ENCODE peak calls at places on chromosomes 5 and 9, in six cellular contexts. L, P, F, V, X and E are unnamed samples.

GRCh38 chr5:135206862-135207261 is 172.8 kb upstream of the PITX1 start:
- DNase-seq in L (no peak), P (no peak), F (no peak), V (no peak), X (no peak), E (no peak)

GRCh38 chr9:99300103-99300439 is 78.0 kb downstream of the SEC61B start:
- DNase-seq in L (no peak), P (no peak), F (no peak), V (no peak), X (no peak), E (no peak)

GRCh38 chr5:111676926-111677415 is 80.0 kb downstream of the NREP start:
- DNase-seq in L (no peak), P (no peak), F (no peak), V (no peak), X (no peak), E (no peak)

GRCh38 chr5:160511280-160511929 is 89.8 kb downstream of the PTTG1 start:
- DNase-seq in L (no peak), P (no peak), F (no peak), V (no peak), X (no peak), E (no peak)

GRCh38 chr5:435156-435790 is 7.7 kb upstream of the EXOC3 start:
- DNase-seq in L (no peak), P (no peak), F (no peak), V (no peak), X (peak), E (peak)

GRCh38 chr9:134601764-134602163 is 39.8 kb upstream of the COL5A1 start:
- DNase-seq in L (no peak), P (no peak), F (peak), V (no peak), X (no peak), E (no peak)

GRCh38 chr9:136734837-136735496 is 7.8 kb downstream of the LCN10 start:
- DNase-seq in L (no peak), P (no peak), F (no peak), V (no peak), X (no peak), E (no peak)

GRCh38 chr9:91151014-91151740 is 210.5 kb downstream of the AUH start:
- DNase-seq in L (no peak), P (no peak), F (peak), V (no peak), X (no peak), E (no peak)

GRCh38 chr9:131142160-131142559 is 16.8 kb downstream of the NUP214 start:
- DNase-seq in L (no peak), P (no peak), F (no peak), V (no peak), X (no peak), E (no peak)

GRCh38 chr9:120726484-120726883 is 12.2 kb upstream of the MEGF9 start:
- DNase-seq in L (no peak), P (no peak), F (no peak), V (no peak), X (no peak), E (no peak)
- H3K27ac ChIP-seq in L (no peak), P (no peak), F (no peak), V (no peak), X (no peak), E (no peak)

DNA sequence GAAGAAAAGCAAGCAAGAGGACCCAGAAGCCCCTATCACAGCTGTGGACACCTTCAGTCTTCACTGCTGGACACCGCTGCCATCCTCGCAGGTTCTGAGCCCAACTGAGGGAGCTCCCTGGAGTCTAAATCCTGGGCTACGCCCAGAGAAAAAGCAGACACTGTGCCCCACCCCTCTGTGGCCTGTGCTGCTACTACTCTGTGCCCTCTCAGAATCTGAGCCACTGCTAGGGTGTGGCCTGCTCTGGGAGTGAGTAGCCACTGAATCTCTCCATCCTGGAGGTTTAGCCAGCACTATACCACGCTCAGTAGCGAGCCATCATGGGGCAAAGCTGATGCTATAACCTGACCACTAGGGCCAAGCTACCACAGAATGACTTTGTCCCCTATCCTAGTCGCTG is 338.2 kb downstream of the NPR3 start:
- DNase-seq in L (no peak), P (no peak), F (no peak), V (no peak), X (no peak), E (no peak)
- H3K4me3 ChIP-seq in L (no peak), P (no peak), F (no peak), V (no peak), X (no peak), E (no peak)

DNA sequence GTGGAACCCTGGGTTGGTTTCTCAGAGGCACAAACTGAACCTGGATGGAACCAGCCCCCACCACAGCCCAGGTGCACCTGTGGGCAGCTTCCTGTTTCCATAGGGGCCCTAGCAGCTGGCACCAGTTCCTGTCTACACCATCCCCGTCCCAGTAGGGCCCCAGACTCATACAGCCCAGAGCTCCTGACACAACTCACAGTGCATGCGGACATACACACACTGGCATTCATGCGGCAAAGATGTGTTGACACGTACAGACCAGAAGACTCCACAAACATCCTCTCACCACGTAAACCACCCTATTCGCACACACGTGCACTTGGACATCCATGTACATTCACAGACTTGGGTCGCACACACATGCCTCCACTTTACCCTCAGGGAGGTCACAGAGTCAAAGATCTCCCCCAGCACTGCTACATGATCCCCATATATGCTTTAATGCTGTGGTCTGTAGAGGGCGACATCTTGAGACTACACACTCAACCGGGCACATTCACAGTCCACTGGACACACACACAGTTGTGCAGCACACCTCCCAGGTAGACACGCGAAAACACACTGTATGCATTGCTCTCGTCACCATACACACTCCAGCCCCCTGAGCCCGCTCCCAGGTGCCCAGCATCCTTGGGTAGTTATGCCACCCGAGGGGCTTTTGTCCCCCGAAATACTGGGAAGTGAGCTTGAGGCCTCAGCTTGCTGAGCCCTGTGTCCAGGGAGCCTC is 22.4 kb downstream of the CXXC5 start:
- DNase-seq in L (no peak), P (peak), F (no peak), V (no peak), X (no peak), E (peak)
- TF ChIP-seq CTCF in L (no peak), P (no peak), F (peak), V (no peak), X (no peak), E (peak)

GRCh38 chr9:71627537-71627936 is 140.8 kb downstream of the CEMIP2 start:
- DNase-seq in L (no peak), P (no peak), F (no peak), V (no peak), X (no peak), E (no peak)

GRCh38 chr9:71628247-71628646 is 140.1 kb downstream of the CEMIP2 start:
- DNase-seq in L (no peak), P (no peak), F (peak), V (no peak), X (no peak), E (no peak)

GRCh38 chr9:71630371-71630770 is 137.9 kb downstream of the CEMIP2 start:
- DNase-seq in L (no peak), P (no peak), F (no peak), V (no peak), X (no peak), E (no peak)

GRCh38 chr9:71632771-71633170 is 135.5 kb downstream of the CEMIP2 start:
- DNase-seq in L (no peak), P (no peak), F (no peak), V (no peak), X (no peak), E (no peak)

GRCh38 chr9:71629816-71630215 is 138.5 kb downstream of the CEMIP2 start:
- DNase-seq in L (no peak), P (no peak), F (no peak), V (no peak), X (no peak), E (no peak)
- H3K27ac ChIP-seq in L (no peak), P (no peak), F (no peak), V (no peak), X (no peak), E (no peak)

GRCh38 chr9:72982161-72982799 is 29.4 kb upstream of the ALDH1A1 start:
- DNase-seq in L (no peak), P (no peak), F (peak), V (no peak), X (no peak), E (no peak)
- H3K4me3 ChIP-seq in L (no peak), P (no peak), F (no peak), V (no peak), X (no peak), E (no peak)

DNA sequence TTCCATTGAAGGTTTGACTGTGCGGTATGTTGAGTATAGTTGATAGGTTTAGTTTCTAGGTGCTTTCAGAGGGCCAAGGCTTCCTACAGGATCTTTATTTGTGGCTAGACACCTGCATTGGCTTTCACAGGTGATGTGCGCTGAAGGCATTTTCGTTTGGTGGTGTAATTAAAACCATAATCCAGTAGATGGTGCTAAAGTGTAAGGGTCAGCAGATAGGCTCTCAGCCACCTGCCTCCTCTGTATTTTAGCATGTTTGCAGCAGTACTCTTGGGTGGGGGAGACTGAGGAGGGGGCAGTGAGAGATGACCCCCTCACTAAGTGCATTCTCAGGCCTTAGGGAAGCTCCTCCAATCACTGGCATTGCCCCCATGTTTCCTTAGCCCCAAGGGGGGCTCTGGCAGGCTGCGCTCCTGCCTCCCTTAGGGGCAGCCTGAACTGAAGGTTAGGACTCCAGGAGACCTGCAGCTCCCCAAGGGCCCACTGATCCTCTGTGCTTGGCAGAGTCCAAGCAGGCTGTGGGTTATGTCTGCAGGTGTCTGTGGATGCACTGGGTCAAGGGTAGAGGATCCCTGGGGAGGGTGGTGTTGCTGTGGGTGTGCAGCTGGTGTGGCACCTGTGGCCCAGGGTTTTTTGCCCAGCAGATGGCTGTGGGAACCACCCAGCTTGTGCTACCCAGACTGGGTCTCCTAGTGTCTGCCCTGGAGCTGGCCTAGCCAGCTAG is 23.4 kb downstream of the CDK20 start:
- DNase-seq in L (no peak), P (no peak), F (peak), V (no peak), X (no peak), E (no peak)
- TF ChIP-seq CTCF in L (peak), P (no peak), F (peak), V (no peak), X (no peak), E (peak)